ENCODE peak calls at places on chromosomes 12 and 14, in five cellular contexts. B, Z, J, D and U are unnamed samples.

GRCh38 chr12:70744133-70744532 is 106.9 kb upstream of the PTPRB start:
- DNase-seq in B (no peak), Z (no peak), J (no peak), D (no peak), U (no peak)

GRCh38 chr14:68109132-68109531 is 289.6 kb downstream of the RAD51B start:
- DNase-seq in B (no peak), Z (no peak), J (no peak), D (no peak), U (no peak)

GRCh38 chr14:53550776-53551175 is 397.7 kb upstream of the DDHD1 start:
- DNase-seq in B (no peak), Z (no peak), J (no peak), D (no peak), U (no peak)

GRCh38 chr12:106106129-106106566 is 32.6 kb downstream of the NUAK1 start:
- DNase-seq in B (peak; percentile 36), Z (no peak), J (no peak), D (no peak), U (no peak)

GRCh38 chr14:52919971-52920370 is 30.9 kb downstream of the FERMT2 start:
- DNase-seq in B (no peak), Z (no peak), J (no peak), D (no peak), U (no peak)

GRCh38 chr12:104971276-104971675 is 13.2 kb upstream of the SLC41A2 start:
- DNase-seq in B (no peak), Z (no peak), J (no peak), D (no peak), U (no peak)

GRCh38 chr12:56995201-56995929 is 11.0 kb downstream of the ZBTB39 start:
- DNase-seq in B (no peak), Z (no peak), J (no peak), D (peak; percentile 41), U (no peak)

GRCh38 chr14:104376202-104377140 is 203.1 kb upstream of the C14orf180 start:
- DNase-seq in B (no peak), Z (no peak), J (no peak), D (no peak), U (no peak)

GRCh38 chr14:71050227-71050823 is 143.1 kb downstream of the PCNX1 start:
- DNase-seq in B (peak; percentile 4), Z (peak; percentile 4), J (no peak), D (no peak), U (no peak)

GRCh38 chr12:122322501-122322900 is 56.2 kb upstream of the VPS33A start:
- DNase-seq in B (no peak), Z (no peak), J (no peak), D (no peak), U (no peak)
- TF ChIP-seq SIN3A in B (no peak), Z (no peak), J (no peak), D (no peak), U (no peak)

DNA sequence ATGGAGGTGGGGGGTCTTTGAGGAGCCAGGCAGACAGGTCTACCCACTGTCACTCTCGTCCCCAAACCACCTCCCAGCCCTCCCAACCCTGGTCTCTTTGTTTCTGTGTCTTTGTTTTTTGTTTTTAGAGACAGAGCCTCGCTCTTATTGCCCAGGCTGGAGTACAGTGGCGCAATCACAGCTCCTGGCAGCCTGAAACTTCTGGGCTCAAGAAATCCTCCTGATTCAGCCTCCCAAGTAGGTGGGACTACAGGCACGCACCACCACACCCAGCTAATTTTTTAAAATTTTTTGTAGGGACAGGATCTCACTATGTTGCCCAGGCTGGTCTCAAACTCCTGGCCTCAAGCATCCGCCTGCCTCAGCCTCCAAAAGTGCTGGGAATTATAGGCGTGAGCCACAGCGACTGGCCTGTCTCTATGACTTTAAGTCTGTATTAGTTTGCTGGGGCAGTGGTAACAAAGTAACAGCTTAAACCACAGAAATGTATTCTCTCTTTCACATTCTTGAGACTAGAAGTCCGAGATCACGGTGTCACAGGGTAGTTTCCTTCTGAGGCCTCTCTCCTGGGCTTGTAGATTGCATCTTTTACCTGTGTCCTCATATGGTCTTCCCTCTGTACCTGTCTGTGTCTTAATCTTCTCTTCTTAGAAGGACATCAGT is 26.1 kb downstream of the DTX1 start:
- DNase-seq in B (no peak), Z (no peak), J (no peak), D (no peak), U (no peak)
- TF ChIP-seq POLR2AphosphoS5 in B (no peak), Z (no peak), J (no peak), D (no peak), U (no peak)

GRCh38 chr12:98883231-98883630 is 238.1 kb downstream of the APAF1 start:
- DNase-seq in B (no peak), Z (no peak), J (no peak), D (no peak), U (no peak)
- TF ChIP-seq SIN3A in B (no peak), Z (no peak), J (no peak), D (no peak), U (no peak)

DNA sequence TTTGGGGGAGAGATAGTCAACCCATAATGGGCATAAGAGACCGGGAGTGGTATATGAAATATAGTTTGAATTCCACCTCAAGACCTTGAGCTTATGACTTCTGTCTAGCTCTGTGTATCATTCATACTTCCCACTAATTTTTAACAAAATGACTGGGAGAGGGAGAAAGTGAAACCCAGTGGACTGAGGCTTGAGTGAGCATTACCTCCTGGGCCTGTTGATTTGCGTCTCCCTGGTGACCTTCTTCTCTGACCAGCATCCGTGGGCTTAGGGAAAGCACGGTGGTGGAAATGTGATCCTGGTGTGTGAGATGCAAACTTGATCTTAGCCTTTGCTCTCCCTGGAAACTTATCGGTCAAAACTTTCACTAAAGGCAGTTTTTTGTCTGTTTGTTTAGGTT is 207.9 kb upstream of the BCL2L14 start:
- DNase-seq in B (no peak), Z (no peak), J (no peak), D (no peak), U (no peak)
- TF ChIP-seq POLR2AphosphoS5 in B (no peak), Z (no peak), J (no peak), D (no peak), U (no peak)

DNA sequence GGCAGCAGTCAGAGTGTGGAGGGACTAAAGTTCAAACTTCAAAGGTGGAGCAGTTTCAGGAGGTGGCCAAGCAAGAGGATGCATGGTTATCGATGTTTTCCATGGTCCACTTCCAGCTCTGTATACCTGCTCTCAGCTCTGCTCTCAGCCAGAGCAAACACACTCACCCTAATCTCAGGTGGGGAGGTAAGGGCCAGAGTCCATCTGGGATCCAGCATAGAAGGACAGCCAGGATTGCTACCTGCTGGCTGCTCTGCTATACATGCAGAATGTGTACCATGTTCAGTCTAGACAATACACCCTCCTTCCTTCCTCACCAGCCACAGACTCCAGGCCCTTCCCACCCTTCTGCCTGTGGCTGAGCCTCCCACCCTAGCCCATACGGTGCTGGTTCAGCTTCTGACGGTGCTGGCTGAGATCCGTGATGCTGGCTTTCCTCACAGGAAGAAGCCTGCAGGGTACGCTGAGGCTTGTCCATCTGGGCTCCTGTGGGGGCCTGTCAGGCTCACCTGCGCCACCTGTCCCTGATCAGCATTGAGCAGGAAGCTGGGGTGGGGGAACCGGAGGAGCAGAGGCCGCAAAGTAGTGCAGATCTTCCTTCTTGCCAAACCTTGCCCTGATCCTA is 2.4 kb downstream of the CBLN3 start:
- DNase-seq in B (no peak), Z (no peak), J (no peak), D (no peak), U (no peak)
- TF ChIP-seq SIN3A in B (no peak), Z (no peak), J (no peak), D (no peak), U (no peak)